ENCODE peak calls at places on chromosomes 12 and 14, in six cellular contexts. F is A172; K is MV-4-11; I is activated T-helper 1 cell treated with anti-CD3 and anti-CD28 coated beads, Interleukin-2, amount 50 U/mL, for 16 hours; V is activated T-cell treated with anti-CD3 and anti-CD28 coated beads for 24 hours; S is GM19239. L is an unnamed sample.

GRCh38 chr14:68862954-68863594 is 70.2 kb upstream of the ZFP36L1 start:
- DNase-seq in F (peak), V (peak), S (peak), I (peak), K (peak), L (peak)

GRCh38 chr12:106131671-106132070 is 7.1 kb downstream of the NUAK1 start:
- DNase-seq in K (no peak), V (no peak), S (no peak), I (no peak), F (peak), L (no peak)

GRCh38 chr12:28023156-28023887 is 50.8 kb upstream of the PTHLH start:
- DNase-seq in I (no peak), V (no peak), K (peak), F (peak), S (no peak), L (no peak)

GRCh38 chr12:97754306-97754705 is 291.7 kb downstream of the RMST start:
- DNase-seq in F (no peak), V (no peak), K (no peak), I (no peak), S (no peak), L (no peak)

GRCh38 chr14:25121342-25122129 is 71.6 kb upstream of the STXBP6 start:
- DNase-seq in I (no peak), K (no peak), F (peak), V (no peak), S (no peak), L (no peak)

GRCh38 chr12:51368640-51369517 is 22.3 kb downstream of the GALNT6 start:
- DNase-seq in V (peak), K (peak), S (peak), F (peak), I (peak), L (no peak)

GRCh38 chr14:35534884-35535793 is 1.2 kb downstream of the INSM2 start:
- DNase-seq in S (peak), F (peak), V (peak), I (no peak), K (peak), L (no peak)

GRCh38 chr12:48782457-48783395 is 6.2 kb downstream of the ADCY6 start:
- DNase-seq in K (no peak), I (no peak), F (no peak), V (no peak), S (no peak), L (no peak)

GRCh38 chr14:51828017-51828797 is 32.2 kb upstream of the GNG2 start:
- DNase-seq in K (peak), F (peak), I (peak), S (peak), V (peak), L (no peak)

GRCh38 chr14:80638620-80639215 is 302.8 kb downstream of the CEP128 start:
- DNase-seq in F (peak), S (no peak), V (no peak), K (peak), I (no peak), L (no peak)

GRCh38 chr12:68617160-68617926 is 6.6 kb downstream of the RAP1B start:
- DNase-seq in V (no peak), K (no peak), F (no peak), I (no peak), S (no peak), L (no peak)

GRCh38 chr14:23071244-23071974 is 14.1 kb upstream of the CDH24 start:
- DNase-seq in V (peak), F (peak), K (no peak), I (peak), S (peak), L (peak)

GRCh38 chr12:65568517-65568916 is 255.8 kb upstream of the HMGA2 start:
- DNase-seq in S (no peak), K (no peak), V (no peak), F (no peak), I (no peak), L (no peak)

GRCh38 chr12:69698769-69699540 is at the start of gene BEST3:
- DNase-seq in V (no peak), K (no peak), I (no peak), F (no peak), S (no peak), L (no peak)

GRCh38 chr14:92362781-92363235 is 39.8 kb downstream of the SLC24A4 start:
- DNase-seq in F (peak), S (no peak), I (no peak), K (no peak), V (no peak), L (peak)

GRCh38 chr12:19898009-19898408 is 458.7 kb downstream of the AEBP2 start:
- DNase-seq in V (no peak), F (no peak), S (no peak), I (no peak), K (no peak), L (no peak)

GRCh38 chr12:63078911-63079310 is 72.1 kb downstream of the AVPR1A start:
- DNase-seq in F (no peak), I (no peak), V (no peak), K (no peak), S (no peak), L (no peak)

GRCh38 chr12:58873496-58873895 is 46.8 kb downstream of the LRIG3 start:
- DNase-seq in S (no peak), K (no peak), F (no peak), V (no peak), I (no peak), L (no peak)

GRCh38 chr12:32666510-32666909 is 12.6 kb upstream of the DNM1L start:
- DNase-seq in F (peak), K (no peak), I (no peak), S (no peak), V (no peak), L (no peak)

GRCh38 chr14:58717821-58718220 is 80.1 kb downstream of the DACT1 start:
- DNase-seq in K (no peak), F (no peak), I (no peak), V (no peak), S (no peak), L (no peak)

GRCh38 chr14:75794615-75795038 is 133.6 kb downstream of the TTLL5 start:
- DNase-seq in S (no peak), V (no peak), I (no peak), K (no peak), F (peak), L (no peak)

GRCh38 chr12:104056419-104056972 is 6.5 kb upstream of the GLT8D2 start:
- DNase-seq in V (no peak), F (no peak), S (no peak), I (no peak), K (no peak), L (no peak)

GRCh38 chr14:68377459-68377858 is 415.4 kb downstream of the ZFP36L1 start:
- DNase-seq in F (no peak), V (no peak), S (no peak), I (no peak), K (peak), L (no peak)

GRCh38 chr14:92670967-92671366 is 77.5 kb downstream of the LGMN start:
- DNase-seq in V (no peak), F (no peak), S (no peak), I (no peak), K (no peak), L (no peak)

GRCh38 chr12:53995311-53996187 is 4.4 kb upstream of the HOXC9 start:
- DNase-seq in F (no peak), S (no peak), V (no peak), I (no peak), K (peak), L (no peak)

GRCh38 chr12:127770123-127770522 is 496.8 kb upstream of the TMEM132C start:
- DNase-seq in V (no peak), I (no peak), S (no peak), F (no peak), K (peak), L (no peak)

GRCh38 chr14:57480044-57480443 is 13.6 kb downstream of the CCDC198 start:
- DNase-seq in S (no peak), I (no peak), V (no peak), K (no peak), F (peak), L (no peak)